ENCODE peak calls at places on chromosome 6, in six cellular contexts. One of them, this sample, is unnamed.

GRCh38 chr6:99604161-99605073 is 2.2 kb upstream of the PRDM13 start:
- DNase-seq in PC-3: no peak
- DNase-seq in tibial artery: no peak
- DNase-seq in upper lobe of right lung: no peak
- DNase-seq in stomach: no peak
- DNase-seq in BE2C: no peak
- DNase-seq in this sample: no peak

GRCh38 chr6:82000551-82000950 is 247.0 kb downstream of the IBTK start:
- DNase-seq in PC-3: no peak
- DNase-seq in tibial artery: no peak
- DNase-seq in upper lobe of right lung: no peak
- DNase-seq in stomach: no peak
- DNase-seq in BE2C: no peak
- DNase-seq in this sample: no peak

GRCh38 chr6:146481527-146481926 is 62.1 kb upstream of the RAB32 start:
- DNase-seq in PC-3: no peak
- DNase-seq in tibial artery: no peak
- DNase-seq in upper lobe of right lung: no peak
- DNase-seq in stomach: no peak
- DNase-seq in BE2C: no peak
- DNase-seq in this sample: no peak

GRCh38 chr6:11682525-11682924 is 96.1 kb downstream of the ADTRP start:
- DNase-seq in PC-3: peak; percentile 83
- DNase-seq in tibial artery: no peak
- DNase-seq in upper lobe of right lung: no peak
- DNase-seq in stomach: no peak
- DNase-seq in BE2C: no peak
- DNase-seq in this sample: no peak

GRCh38 chr6:168451805-168452204 is 10.8 kb downstream of the SMOC2 start:
- DNase-seq in PC-3: no peak
- DNase-seq in tibial artery: no peak
- DNase-seq in upper lobe of right lung: no peak
- DNase-seq in stomach: no peak
- DNase-seq in BE2C: no peak
- DNase-seq in this sample: no peak

GRCh38 chr6:112027942-112028674 is 25.8 kb upstream of the CCN6 start:
- DNase-seq in PC-3: no peak
- DNase-seq in tibial artery: no peak
- DNase-seq in upper lobe of right lung: no peak
- DNase-seq in stomach: no peak
- DNase-seq in BE2C: no peak
- DNase-seq in this sample: peak; percentile 71

GRCh38 chr6:49982046-49982445 is 12.6 kb upstream of the DEFB113 start:
- DNase-seq in PC-3: no peak
- DNase-seq in tibial artery: no peak
- DNase-seq in upper lobe of right lung: no peak
- DNase-seq in stomach: no peak
- DNase-seq in BE2C: no peak
- DNase-seq in this sample: no peak

GRCh38 chr6:155486795-155487294 is 31.2 kb upstream of the NOX3 start:
- DNase-seq in PC-3: no peak
- DNase-seq in tibial artery: no peak
- DNase-seq in upper lobe of right lung: no peak
- DNase-seq in stomach: no peak
- DNase-seq in BE2C: no peak
- DNase-seq in this sample: no peak

GRCh38 chr6:20708367-20709124 is 174.3 kb downstream of the CDKAL1 start:
- DNase-seq in PC-3: no peak
- DNase-seq in tibial artery: no peak
- DNase-seq in upper lobe of right lung: no peak
- DNase-seq in stomach: no peak
- DNase-seq in BE2C: no peak
- DNase-seq in this sample: peak; percentile 80

GRCh38 chr6:159044899-159045727 is at the start of gene TAGAP:
- DNase-seq in PC-3: no peak
- DNase-seq in tibial artery: peak; percentile 73
- DNase-seq in upper lobe of right lung: peak; percentile 81
- DNase-seq in stomach: peak; percentile 70
- DNase-seq in BE2C: no peak
- DNase-seq in this sample: peak; percentile 90

DNA sequence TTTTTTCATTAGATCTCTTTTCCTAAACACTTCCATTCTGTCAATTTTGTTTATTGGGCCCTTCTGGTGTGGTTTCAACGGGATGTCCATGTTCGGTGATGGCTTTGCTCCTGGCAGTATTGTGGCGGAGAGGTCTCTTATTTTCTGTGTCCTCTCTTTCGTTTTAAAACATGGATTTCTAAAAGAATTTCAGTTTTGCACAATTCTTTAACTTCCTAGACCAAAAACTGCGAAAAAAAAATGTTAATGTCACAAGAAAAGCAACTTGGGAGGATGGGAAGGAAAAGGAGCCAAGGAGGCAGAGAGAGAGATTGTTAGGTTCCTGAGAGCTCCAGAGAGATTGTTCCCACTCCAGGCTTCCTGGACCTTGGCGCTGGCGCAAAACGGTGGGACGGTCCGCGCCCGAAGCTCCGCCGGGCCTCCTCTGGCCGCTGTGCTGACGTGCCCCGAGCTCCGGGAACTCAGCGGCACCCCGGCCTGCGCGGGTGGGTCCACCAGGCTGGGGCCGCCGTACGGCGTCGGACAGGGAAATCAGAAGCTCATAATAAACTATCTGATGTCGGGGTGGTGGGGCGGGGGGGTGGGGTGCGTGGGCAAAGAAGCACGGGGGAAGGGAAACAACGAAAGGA is 887 bp upstream of the OLIG3 start:
- DNase-seq in PC-3: no peak
- DNase-seq in tibial artery: no peak
- DNase-seq in upper lobe of right lung: no peak
- DNase-seq in stomach: no peak
- DNase-seq in BE2C: no peak
- DNase-seq in this sample: no peak
- H3K4me3 ChIP-seq in PC-3: no peak overlapping the region
- H3K4me3 ChIP-seq in tibial artery: no peak overlapping the region
- H3K4me3 ChIP-seq in upper lobe of right lung: no peak overlapping the region
- H3K4me3 ChIP-seq in stomach: no peak overlapping the region
- H3K4me3 ChIP-seq in BE2C: no peak overlapping the region
- H3K4me3 ChIP-seq in this sample: no peak overlapping the region

GRCh38 chr6:34522740-34523139 is 33.4 kb downstream of the SPDEF start:
- DNase-seq in PC-3: no peak
- DNase-seq in tibial artery: no peak
- DNase-seq in upper lobe of right lung: peak; percentile 38
- DNase-seq in stomach: no peak
- DNase-seq in BE2C: no peak
- DNase-seq in this sample: no peak
- TF ChIP-seq CTCF in PC-3: no peak
- TF ChIP-seq CTCF in tibial artery: no peak
- TF ChIP-seq CTCF in upper lobe of right lung: no peak
- TF ChIP-seq CTCF in stomach: no peak
- TF ChIP-seq CTCF in BE2C: no peak
- TF ChIP-seq CTCF in this sample: no peak

DNA sequence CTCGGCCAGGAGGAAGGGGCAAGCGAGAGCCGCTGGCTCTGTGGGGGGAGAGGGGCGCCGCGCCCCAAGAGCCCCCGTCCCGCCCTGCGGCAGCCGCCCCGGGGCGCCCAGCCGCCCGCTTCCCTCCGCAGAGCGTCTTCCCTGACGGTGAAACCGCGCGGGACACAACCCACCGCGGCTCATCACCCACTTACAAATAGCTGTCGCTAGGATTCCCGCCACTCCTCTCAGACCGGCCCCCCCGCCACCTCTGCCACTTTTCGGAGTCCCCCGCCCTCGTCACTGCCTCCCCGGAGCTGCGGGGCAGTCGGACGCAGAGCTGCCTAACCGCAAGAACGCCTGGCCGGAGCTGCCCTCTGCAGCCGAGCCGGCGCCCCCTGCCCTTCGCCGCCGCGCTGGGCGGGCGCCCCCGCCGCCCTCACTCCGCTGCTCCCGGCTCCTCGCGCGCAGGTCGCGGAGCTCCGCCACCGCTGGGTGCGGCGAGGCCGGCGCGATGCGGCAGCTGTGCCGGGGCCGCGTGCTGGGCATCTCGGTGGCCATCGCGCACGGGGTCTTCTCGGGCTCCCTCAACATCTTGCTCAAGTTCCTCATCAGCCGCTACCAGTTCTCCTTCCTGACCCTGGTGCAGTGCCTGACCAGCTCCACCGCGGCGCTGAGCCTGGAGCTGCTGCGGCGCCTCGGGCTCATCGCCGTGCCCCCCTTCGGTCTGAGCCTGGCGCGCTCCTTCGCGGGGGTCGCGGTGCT is at the start of gene SLC35D3:
- DNase-seq in PC-3: no peak
- DNase-seq in tibial artery: no peak
- DNase-seq in upper lobe of right lung: no peak
- DNase-seq in stomach: no peak
- DNase-seq in BE2C: peak; percentile 60
- DNase-seq in this sample: peak; percentile 15
- H3K4me3 ChIP-seq in PC-3: peak within 1 kb of the TSS; percentile 65
- H3K4me3 ChIP-seq in tibial artery: peak within 1 kb of the TSS; percentile 56
- H3K4me3 ChIP-seq in upper lobe of right lung: peak within 1 kb of the TSS; percentile 55
- H3K4me3 ChIP-seq in stomach: peak within 1 kb of the TSS; percentile 56
- H3K4me3 ChIP-seq in BE2C: peak within 1 kb of the TSS; percentile 78
- H3K4me3 ChIP-seq in this sample: peak within 1 kb of the TSS; percentile 58

GRCh38 chr6:40713002-40713719 is 126.0 kb upstream of the LRFN2 start:
- DNase-seq in PC-3: no peak
- DNase-seq in tibial artery: no peak
- DNase-seq in upper lobe of right lung: no peak
- DNase-seq in stomach: no peak
- DNase-seq in BE2C: no peak
- DNase-seq in this sample: no peak
- TF ChIP-seq CTCF in PC-3: no peak
- TF ChIP-seq CTCF in tibial artery: no peak
- TF ChIP-seq CTCF in upper lobe of right lung: no peak
- TF ChIP-seq CTCF in stomach: no peak
- TF ChIP-seq CTCF in BE2C: peak; percentile 33
- TF ChIP-seq CTCF in this sample: no peak

GRCh38 chr6:17417817-17418216 is 24.4 kb downstream of the CAP2 start:
- DNase-seq in PC-3: peak; percentile 95
- DNase-seq in tibial artery: no peak
- DNase-seq in upper lobe of right lung: no peak
- DNase-seq in stomach: no peak
- DNase-seq in BE2C: no peak
- DNase-seq in this sample: no peak
- H3K4me3 ChIP-seq in PC-3: peak overlapping the region; percentile 41
- H3K4me3 ChIP-seq in tibial artery: peak overlapping the region; percentile 32
- H3K4me3 ChIP-seq in upper lobe of right lung: no peak overlapping the region
- H3K4me3 ChIP-seq in stomach: no peak overlapping the region
- H3K4me3 ChIP-seq in BE2C: no peak overlapping the region
- H3K4me3 ChIP-seq in this sample: no peak overlapping the region

GRCh38 chr6:4853349-4853748 is 77.1 kb downstream of the CDYL start:
- DNase-seq in PC-3: peak; percentile 12
- DNase-seq in tibial artery: no peak
- DNase-seq in upper lobe of right lung: no peak
- DNase-seq in stomach: no peak
- DNase-seq in BE2C: no peak
- DNase-seq in this sample: no peak

GRCh38 chr6:4853782-4854511 is 77.7 kb downstream of the CDYL start:
- DNase-seq in PC-3: peak; percentile 58
- DNase-seq in tibial artery: no peak
- DNase-seq in upper lobe of right lung: no peak
- DNase-seq in stomach: no peak
- DNase-seq in BE2C: no peak
- DNase-seq in this sample: peak; percentile 45

GRCh38 chr6:4860387-4860786 is 84.2 kb downstream of the CDYL start:
- DNase-seq in PC-3: no peak
- DNase-seq in tibial artery: no peak
- DNase-seq in upper lobe of right lung: no peak
- DNase-seq in stomach: no peak
- DNase-seq in BE2C: no peak
- DNase-seq in this sample: no peak

GRCh38 chr6:4858194-4859028 is 82.2 kb downstream of the CDYL start:
- DNase-seq in PC-3: no peak
- DNase-seq in tibial artery: no peak
- DNase-seq in upper lobe of right lung: no peak
- DNase-seq in stomach: no peak
- DNase-seq in BE2C: no peak
- DNase-seq in this sample: no peak

DNA sequence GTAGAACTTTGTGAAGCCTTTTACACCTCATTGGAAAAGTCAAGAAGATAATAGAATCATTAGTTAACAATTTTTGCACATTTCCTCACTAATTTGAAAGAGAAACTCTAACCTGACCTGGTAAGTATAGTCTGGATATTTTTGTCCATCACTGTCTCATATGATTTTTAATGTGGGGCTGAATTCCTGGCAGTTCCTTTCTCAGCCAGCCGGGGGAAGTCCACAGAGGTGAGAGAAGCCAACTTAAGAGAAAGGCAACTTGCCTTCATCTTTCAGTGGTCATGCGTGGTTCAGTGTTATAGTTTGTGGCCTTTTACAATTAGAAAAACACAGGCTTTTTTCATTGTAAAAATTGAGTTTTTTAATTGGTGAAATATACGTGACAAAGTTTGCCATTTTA is 80.6 kb downstream of the CDYL start:
- DNase-seq in PC-3: no peak
- DNase-seq in tibial artery: no peak
- DNase-seq in upper lobe of right lung: no peak
- DNase-seq in stomach: no peak
- DNase-seq in BE2C: no peak
- DNase-seq in this sample: no peak
- TF ChIP-seq CTCF in PC-3: peak; percentile 37
- TF ChIP-seq CTCF in tibial artery: no peak
- TF ChIP-seq CTCF in upper lobe of right lung: no peak
- TF ChIP-seq CTCF in stomach: no peak
- TF ChIP-seq CTCF in BE2C: peak; percentile 26
- TF ChIP-seq CTCF in this sample: no peak

DNA sequence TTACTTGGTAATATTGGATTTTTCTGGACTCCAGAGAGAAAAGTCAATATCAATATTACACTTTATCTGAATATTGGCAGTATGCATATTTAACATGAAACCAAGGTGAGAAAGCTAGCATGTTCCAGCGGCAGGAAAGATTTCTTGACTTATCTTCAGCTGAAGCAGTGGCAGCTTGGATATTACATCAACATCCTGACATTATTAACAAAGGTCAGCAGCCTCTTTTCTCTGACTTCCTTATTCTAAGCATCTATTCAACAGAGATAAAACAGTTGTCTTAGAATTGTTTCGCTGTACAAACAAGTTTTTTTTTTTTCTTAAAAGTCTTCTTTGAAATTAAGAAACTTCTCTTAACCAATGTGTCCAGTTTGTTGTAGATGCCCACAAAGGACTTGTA is 11.8 kb downstream of the DCBLD1 start:
- DNase-seq in PC-3: no peak
- DNase-seq in tibial artery: no peak
- DNase-seq in upper lobe of right lung: no peak
- DNase-seq in stomach: no peak
- DNase-seq in BE2C: no peak
- DNase-seq in this sample: no peak
- H3K4me3 ChIP-seq in PC-3: no peak overlapping the region
- H3K4me3 ChIP-seq in tibial artery: no peak overlapping the region
- H3K4me3 ChIP-seq in upper lobe of right lung: no peak overlapping the region
- H3K4me3 ChIP-seq in stomach: no peak overlapping the region
- H3K4me3 ChIP-seq in BE2C: no peak overlapping the region
- H3K4me3 ChIP-seq in this sample: peak overlapping the region; percentile 37

DNA sequence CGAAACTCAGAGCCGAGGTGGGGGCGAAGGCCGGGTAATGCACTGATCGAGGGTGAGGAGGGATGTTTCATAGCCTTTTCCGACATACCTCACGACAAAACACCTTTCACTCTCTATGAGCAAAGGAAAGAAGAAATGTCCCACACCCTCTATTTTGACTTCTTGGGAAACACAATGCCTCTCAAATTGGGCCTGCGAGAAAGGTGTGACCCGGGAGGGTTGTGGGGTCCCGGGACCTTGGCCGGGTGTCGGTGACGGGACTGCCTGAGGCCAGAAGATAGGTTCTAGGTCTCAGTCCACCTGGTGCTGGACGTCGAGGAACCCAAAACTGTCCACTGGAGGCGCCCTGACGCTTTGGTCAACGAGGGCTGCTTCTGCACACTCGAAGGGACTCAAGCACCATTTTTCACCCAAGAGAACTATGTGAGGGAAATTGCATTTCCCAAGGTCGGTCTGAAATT is 41.1 kb upstream of the OSTM1 start:
- DNase-seq in PC-3: peak; percentile 65
- DNase-seq in tibial artery: peak; percentile 26
- DNase-seq in upper lobe of right lung: peak; percentile 76
- DNase-seq in stomach: peak; percentile 66
- DNase-seq in BE2C: peak; percentile 62
- DNase-seq in this sample: peak; percentile 35
- TF ChIP-seq CTCF in PC-3: peak; percentile 73
- TF ChIP-seq CTCF in tibial artery: no peak
- TF ChIP-seq CTCF in upper lobe of right lung: peak; percentile 44
- TF ChIP-seq CTCF in stomach: peak; percentile 28
- TF ChIP-seq CTCF in BE2C: peak; percentile 71
- TF ChIP-seq CTCF in this sample: peak; percentile 42